ENCODE peak calls at places on chromosomes 16 and 17, in six cellular contexts. One of them, this sample, is unnamed.
A peak's percentile ranks its signal among the peaks of the same experiment; 100 is the strongest.

GRCh38 chr17:76204277-76204676 is 36.0 kb downstream of the RNF157 start:
- DNase-seq in CD4-positive, alpha-beta memory T cell: no peak
- DNase-seq in mesenchymal stem cell: peak; percentile 81
- DNase-seq in breast epithelium: no peak
- DNase-seq in endodermal cell: no peak
- DNase-seq in upper lobe of right lung: no peak
- DNase-seq in this sample: no peak

GRCh38 chr17:7048968-7049367 is 5.1 kb upstream of the SLC16A11 start:
- DNase-seq in mesenchymal stem cell: peak; percentile 69
- DNase-seq in CD4-positive, alpha-beta memory T cell: no peak
- DNase-seq in endodermal cell: no peak
- DNase-seq in upper lobe of right lung: no peak
- DNase-seq in breast epithelium: no peak
- DNase-seq in this sample: no peak

GRCh38 chr16:2429771-2430663 is 770 bp downstream of the CCNF start:
- DNase-seq in CD4-positive, alpha-beta memory T cell: no peak
- DNase-seq in upper lobe of right lung: no peak
- DNase-seq in breast epithelium: no peak
- DNase-seq in mesenchymal stem cell: peak; percentile 39
- DNase-seq in endodermal cell: peak; percentile 56
- DNase-seq in this sample: no peak

GRCh38 chr17:76009447-76009846 is 8.8 kb downstream of the CDK3 start:
- DNase-seq in endodermal cell: no peak
- DNase-seq in upper lobe of right lung: no peak
- DNase-seq in CD4-positive, alpha-beta memory T cell: no peak
- DNase-seq in breast epithelium: no peak
- DNase-seq in mesenchymal stem cell: no peak
- DNase-seq in this sample: no peak

GRCh38 chr16:83420206-83420760 is 387.5 kb upstream of the HSBP1 start:
- DNase-seq in CD4-positive, alpha-beta memory T cell: no peak
- DNase-seq in mesenchymal stem cell: peak; percentile 48
- DNase-seq in upper lobe of right lung: no peak
- DNase-seq in endodermal cell: no peak
- DNase-seq in breast epithelium: no peak
- DNase-seq in this sample: no peak

GRCh38 chr16:87848676-87849345 is 20.5 kb downstream of the SLC7A5 start:
- DNase-seq in upper lobe of right lung: no peak
- DNase-seq in breast epithelium: no peak
- DNase-seq in endodermal cell: no peak
- DNase-seq in mesenchymal stem cell: no peak
- DNase-seq in CD4-positive, alpha-beta memory T cell: no peak
- DNase-seq in this sample: no peak

GRCh38 chr17:21296097-21297025 is 11.8 kb downstream of the MAP2K3 start:
- DNase-seq in CD4-positive, alpha-beta memory T cell: no peak
- DNase-seq in breast epithelium: no peak
- DNase-seq in endodermal cell: no peak
- DNase-seq in mesenchymal stem cell: no peak
- DNase-seq in upper lobe of right lung: peak; percentile 64
- DNase-seq in this sample: no peak

GRCh38 chr17:1773755-1774181 is 11.9 kb downstream of the SERPINF1 start:
- DNase-seq in endodermal cell: no peak
- DNase-seq in mesenchymal stem cell: no peak
- DNase-seq in upper lobe of right lung: no peak
- DNase-seq in breast epithelium: no peak
- DNase-seq in CD4-positive, alpha-beta memory T cell: no peak
- DNase-seq in this sample: no peak

GRCh38 chr17:65243838-65244237 is 106.7 kb downstream of the RGS9 start:
- DNase-seq in mesenchymal stem cell: no peak
- DNase-seq in breast epithelium: no peak
- DNase-seq in endodermal cell: peak; percentile 79
- DNase-seq in upper lobe of right lung: no peak
- DNase-seq in CD4-positive, alpha-beta memory T cell: no peak
- DNase-seq in this sample: no peak

GRCh38 chr16:72188512-72188911 is 16.6 kb upstream of the PMFBP1 start:
- DNase-seq in CD4-positive, alpha-beta memory T cell: no peak
- DNase-seq in mesenchymal stem cell: no peak
- DNase-seq in endodermal cell: no peak
- DNase-seq in upper lobe of right lung: no peak
- DNase-seq in breast epithelium: no peak
- DNase-seq in this sample: no peak

GRCh38 chr16:65414284-65414984 is 292.6 kb upstream of the CDH11 start:
- DNase-seq in endodermal cell: no peak
- DNase-seq in upper lobe of right lung: no peak
- DNase-seq in breast epithelium: no peak
- DNase-seq in mesenchymal stem cell: peak; percentile 83
- DNase-seq in CD4-positive, alpha-beta memory T cell: no peak
- DNase-seq in this sample: no peak

GRCh38 chr17:32445976-32446375 is 1.7 kb downstream of the PSMD11 start:
- DNase-seq in CD4-positive, alpha-beta memory T cell: no peak
- DNase-seq in breast epithelium: no peak
- DNase-seq in endodermal cell: no peak
- DNase-seq in upper lobe of right lung: no peak
- DNase-seq in mesenchymal stem cell: peak; percentile 58
- DNase-seq in this sample: no peak

GRCh38 chr16:66429290-66429962 is 2.3 kb downstream of the BEAN1 start:
- DNase-seq in CD4-positive, alpha-beta memory T cell: no peak
- DNase-seq in upper lobe of right lung: no peak
- DNase-seq in breast epithelium: no peak
- DNase-seq in endodermal cell: peak; percentile 66
- DNase-seq in mesenchymal stem cell: no peak
- DNase-seq in this sample: no peak

GRCh38 chr17:75525806-75526554 is 483 bp downstream of the LLGL2 start:
- DNase-seq in breast epithelium: no peak
- DNase-seq in endodermal cell: peak; percentile 87
- DNase-seq in upper lobe of right lung: peak; percentile 79
- DNase-seq in CD4-positive, alpha-beta memory T cell: no peak
- DNase-seq in mesenchymal stem cell: peak; percentile 15
- DNase-seq in this sample: peak; percentile 45

GRCh38 chr17:56548661-56549060 is 44.8 kb upstream of the NOG start:
- DNase-seq in breast epithelium: no peak
- DNase-seq in CD4-positive, alpha-beta memory T cell: no peak
- DNase-seq in endodermal cell: no peak
- DNase-seq in mesenchymal stem cell: no peak
- DNase-seq in upper lobe of right lung: no peak
- DNase-seq in this sample: no peak

GRCh38 chr17:64386412-64387144 is 4.1 kb downstream of the PECAM1 start:
- DNase-seq in upper lobe of right lung: peak; percentile 54
- DNase-seq in CD4-positive, alpha-beta memory T cell: no peak
- DNase-seq in breast epithelium: no peak
- DNase-seq in endodermal cell: no peak
- DNase-seq in mesenchymal stem cell: no peak
- DNase-seq in this sample: no peak

GRCh38 chr17:62578757-62579487 is 48.5 kb upstream of the MRC2 start:
- DNase-seq in mesenchymal stem cell: no peak
- DNase-seq in CD4-positive, alpha-beta memory T cell: no peak
- DNase-seq in endodermal cell: no peak
- DNase-seq in upper lobe of right lung: no peak
- DNase-seq in breast epithelium: no peak
- DNase-seq in this sample: no peak

GRCh38 chr16:50657251-50657650 is 23.9 kb downstream of the SNX20 start:
- DNase-seq in CD4-positive, alpha-beta memory T cell: no peak
- DNase-seq in breast epithelium: no peak
- DNase-seq in mesenchymal stem cell: no peak
- DNase-seq in upper lobe of right lung: no peak
- DNase-seq in endodermal cell: no peak
- DNase-seq in this sample: no peak

GRCh38 chr16:58518083-58518979 is 3.0 kb downstream of the SETD6 start:
- DNase-seq in endodermal cell: no peak
- DNase-seq in upper lobe of right lung: no peak
- DNase-seq in mesenchymal stem cell: no peak
- DNase-seq in CD4-positive, alpha-beta memory T cell: no peak
- DNase-seq in breast epithelium: no peak
- DNase-seq in this sample: no peak

GRCh38 chr16:53849585-53849984 is 145.6 kb downstream of the FTO start:
- DNase-seq in endodermal cell: no peak
- DNase-seq in CD4-positive, alpha-beta memory T cell: no peak
- DNase-seq in mesenchymal stem cell: no peak
- DNase-seq in breast epithelium: no peak
- DNase-seq in upper lobe of right lung: no peak
- DNase-seq in this sample: no peak

GRCh38 chr17:43927101-43927935 is 15.0 kb downstream of the PPY start:
- DNase-seq in breast epithelium: no peak
- DNase-seq in upper lobe of right lung: peak; percentile 66
- DNase-seq in endodermal cell: no peak
- DNase-seq in mesenchymal stem cell: no peak
- DNase-seq in CD4-positive, alpha-beta memory T cell: no peak
- DNase-seq in this sample: peak; percentile 37

GRCh38 chr16:65318138-65318537 is 196.3 kb upstream of the CDH11 start:
- DNase-seq in upper lobe of right lung: no peak
- DNase-seq in endodermal cell: peak; percentile 73
- DNase-seq in mesenchymal stem cell: no peak
- DNase-seq in CD4-positive, alpha-beta memory T cell: no peak
- DNase-seq in breast epithelium: no peak
- DNase-seq in this sample: no peak

GRCh38 chr16:24747425-24747824 is 18.0 kb downstream of the TNRC6A start:
- DNase-seq in breast epithelium: no peak
- DNase-seq in CD4-positive, alpha-beta memory T cell: no peak
- DNase-seq in upper lobe of right lung: no peak
- DNase-seq in mesenchymal stem cell: no peak
- DNase-seq in endodermal cell: no peak
- DNase-seq in this sample: no peak

GRCh38 chr16:1150511-1150982 is 2.4 kb upstream of the CACNA1H start:
- DNase-seq in CD4-positive, alpha-beta memory T cell: peak; percentile 25
- DNase-seq in breast epithelium: no peak
- DNase-seq in endodermal cell: peak; percentile 66
- DNase-seq in upper lobe of right lung: no peak
- DNase-seq in mesenchymal stem cell: peak; percentile 24
- DNase-seq in this sample: no peak

DNA sequence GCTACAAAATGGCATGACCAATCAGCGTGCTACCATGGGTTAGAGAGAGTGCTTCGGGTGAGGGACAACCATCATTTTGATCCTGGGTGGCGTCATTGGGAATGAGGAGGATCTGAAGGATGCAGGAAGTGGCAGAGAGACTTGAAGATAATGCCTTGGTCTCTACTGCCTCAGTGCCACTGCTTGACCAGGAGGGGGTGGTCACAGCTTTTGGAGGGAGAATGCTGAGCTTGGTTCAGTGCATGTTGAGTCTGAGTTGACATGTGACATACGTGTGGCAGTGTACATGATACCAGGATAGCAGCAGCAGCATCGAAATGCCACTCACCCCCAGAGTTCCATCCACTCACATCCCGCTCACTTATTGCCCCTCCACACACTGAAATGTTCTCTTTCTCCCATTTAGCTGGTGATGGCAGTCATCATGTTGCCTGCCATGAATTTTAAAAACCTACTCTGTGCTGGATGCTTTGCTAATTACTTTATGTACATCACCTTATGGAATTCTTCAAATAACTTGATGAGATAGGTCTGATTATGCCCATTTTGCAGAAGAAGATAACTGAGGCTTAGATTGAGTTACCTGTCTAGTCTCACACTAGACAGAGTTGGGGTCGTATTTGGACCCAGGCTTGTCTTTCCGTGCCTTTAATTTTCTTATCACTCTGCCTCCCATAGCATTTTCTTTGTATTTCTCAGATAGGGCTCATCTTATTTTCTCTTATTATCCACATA is 36.7 kb downstream of the ARSG start:
- DNase-seq in upper lobe of right lung: no peak
- DNase-seq in CD4-positive, alpha-beta memory T cell: no peak
- DNase-seq in endodermal cell: no peak
- DNase-seq in mesenchymal stem cell: no peak
- DNase-seq in breast epithelium: no peak
- DNase-seq in this sample: no peak
- H3K9me3 ChIP-seq in upper lobe of right lung: peaks cover 10% of the 10 kb centered on the region
- H3K9me3 ChIP-seq in CD4-positive, alpha-beta memory T cell: peaks cover 3% of the 10 kb centered on the region
- H3K9me3 ChIP-seq in endodermal cell: peaks cover 37% of the 10 kb centered on the region
- H3K9me3 ChIP-seq in mesenchymal stem cell: no peaks in the 10 kb centered on the region
- H3K9me3 ChIP-seq in breast epithelium: peaks cover 16% of the 10 kb centered on the region
- H3K9me3 ChIP-seq in this sample: no peaks in the 10 kb centered on the region

DNA sequence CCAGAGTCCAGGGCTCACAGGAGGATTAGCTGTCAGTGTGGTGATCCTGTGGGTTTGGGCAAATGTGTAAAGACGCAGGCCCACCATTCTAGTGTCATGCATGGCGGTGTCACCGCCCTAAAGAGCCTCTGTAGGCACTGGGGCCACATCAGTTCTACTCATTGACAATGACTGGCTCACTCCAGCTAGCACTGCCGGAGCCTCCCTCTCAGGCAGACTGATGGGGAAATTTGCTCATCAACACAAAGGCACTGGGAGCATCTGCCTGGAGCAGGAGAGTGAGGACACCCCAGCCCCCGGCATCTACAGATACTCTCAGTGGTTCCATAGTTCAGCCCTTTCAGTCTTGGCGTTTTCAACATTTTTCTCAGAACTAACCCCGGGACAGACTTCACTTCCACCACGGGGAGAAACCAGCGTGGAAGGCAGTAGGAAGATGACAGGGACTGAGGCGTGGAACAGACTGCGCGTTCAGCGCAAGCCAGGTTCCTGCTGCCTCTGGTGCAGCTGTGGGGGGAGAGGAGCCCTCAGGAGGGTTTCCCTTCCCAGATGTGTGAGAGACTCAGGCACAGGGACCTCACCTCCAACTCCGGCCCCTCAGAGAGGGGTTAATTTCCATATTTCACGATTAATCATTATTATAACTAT is 256.6 kb downstream of the RBFOX3 start:
- DNase-seq in upper lobe of right lung: no peak
- DNase-seq in CD4-positive, alpha-beta memory T cell: no peak
- DNase-seq in mesenchymal stem cell: no peak
- DNase-seq in breast epithelium: no peak
- DNase-seq in endodermal cell: no peak
- DNase-seq in this sample: no peak
- H3K27ac ChIP-seq in upper lobe of right lung: no peak overlapping the region
- H3K27ac ChIP-seq in CD4-positive, alpha-beta memory T cell: no peak overlapping the region
- H3K27ac ChIP-seq in mesenchymal stem cell: no peak overlapping the region
- H3K27ac ChIP-seq in breast epithelium: no peak overlapping the region
- H3K27ac ChIP-seq in endodermal cell: no peak overlapping the region
- H3K27ac ChIP-seq in this sample: no peak overlapping the region

DNA sequence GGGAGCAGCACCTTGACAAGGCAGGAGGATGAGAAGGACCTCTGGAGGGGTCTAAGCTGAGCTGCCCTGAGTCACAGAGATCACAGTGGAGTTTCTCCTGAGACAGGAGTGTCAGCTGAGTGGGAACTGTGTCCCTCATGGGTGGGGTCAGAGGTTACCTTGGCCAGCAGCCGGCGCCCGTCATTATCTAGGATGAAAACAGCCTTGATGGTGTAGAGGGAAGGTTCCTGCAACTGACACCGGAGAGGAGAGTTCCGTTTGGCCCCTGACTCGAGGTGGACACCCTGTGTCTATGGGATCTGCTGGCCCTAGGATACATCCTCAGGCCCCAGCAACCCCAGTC is 933 bp downstream of the COPZ2 start:
- DNase-seq in CD4-positive, alpha-beta memory T cell: no peak
- DNase-seq in upper lobe of right lung: no peak
- DNase-seq in mesenchymal stem cell: no peak
- DNase-seq in breast epithelium: no peak
- DNase-seq in endodermal cell: no peak
- DNase-seq in this sample: no peak
- H3K4me3 ChIP-seq in CD4-positive, alpha-beta memory T cell: no peak overlapping the region
- H3K4me3 ChIP-seq in upper lobe of right lung: peak overlapping the region; percentile 74
- H3K4me3 ChIP-seq in mesenchymal stem cell: peak overlapping the region; percentile 86
- H3K4me3 ChIP-seq in breast epithelium: peak overlapping the region; percentile 91
- H3K4me3 ChIP-seq in endodermal cell: no peak overlapping the region
- H3K4me3 ChIP-seq in this sample: peak overlapping the region; percentile 53

DNA sequence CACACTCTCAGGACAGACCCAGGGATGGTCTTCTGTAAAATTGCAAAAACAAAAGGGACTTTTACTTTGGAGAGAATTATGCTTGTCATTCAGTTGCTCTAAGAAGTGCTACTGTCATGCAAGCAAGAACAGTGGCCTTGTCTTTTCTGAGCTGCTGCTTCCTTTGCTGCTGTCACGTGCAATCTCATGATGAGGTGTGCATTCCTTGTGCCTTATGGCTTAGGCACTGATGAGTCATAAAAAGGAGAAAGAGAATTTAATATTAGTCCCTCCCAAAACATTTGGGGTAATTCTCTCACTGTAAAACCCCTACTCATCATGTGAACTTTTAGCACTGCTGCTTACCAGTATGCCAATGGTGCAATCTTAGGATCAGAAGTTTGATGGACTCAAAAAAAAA is 2051.3 kb downstream of the TP53TG3F start:
- DNase-seq in endodermal cell: no peak
- DNase-seq in breast epithelium: no peak
- DNase-seq in mesenchymal stem cell: no peak
- DNase-seq in upper lobe of right lung: no peak
- DNase-seq in CD4-positive, alpha-beta memory T cell: no peak
- DNase-seq in this sample: no peak
- H3K9me3 ChIP-seq in endodermal cell: peaks cover 75% of the 10 kb centered on the region
- H3K9me3 ChIP-seq in breast epithelium: peaks cover 12% of the 10 kb centered on the region
- H3K9me3 ChIP-seq in mesenchymal stem cell: peaks cover 10% of the 10 kb centered on the region
- H3K9me3 ChIP-seq in upper lobe of right lung: no peaks in the 10 kb centered on the region
- H3K9me3 ChIP-seq in CD4-positive, alpha-beta memory T cell: no peaks in the 10 kb centered on the region
- H3K9me3 ChIP-seq in this sample: peaks cover 10% of the 10 kb centered on the region

This sample was measured in transverse colon.